ENCODE peak calls at places on chromosomes 4 and X, in four cellular contexts. One of them, this sample, is unnamed.

GRCh38 chrX:30865020-30865419 is 24.0 kb downstream of the TAB3 start:
- DNase-seq in GM12878: no peak
- DNase-seq in K562: peak; percentile 30
- DNase-seq in WTC11: peak; percentile 27
- DNase-seq in this sample: peak; percentile 21

GRCh38 chrX:29243942-29244341 is 656.7 kb downstream of the IL1RAPL1 start:
- DNase-seq in K562: no peak
- DNase-seq in WTC11: no peak
- DNase-seq in GM12878: no peak
- DNase-seq in this sample: no peak

GRCh38 chr4:4195354-4195753 is 31.4 kb downstream of the OTOP1 start:
- DNase-seq in WTC11: no peak
- DNase-seq in GM12878: no peak
- DNase-seq in K562: no peak
- DNase-seq in this sample: no peak

GRCh38 chr4:173448557-173448918 is 49.6 kb upstream of the SCRG1 start:
- DNase-seq in WTC11: no peak
- DNase-seq in GM12878: no peak
- DNase-seq in K562: no peak
- DNase-seq in this sample: no peak

GRCh38 chr4:10160280-10160856 is 43.8 kb upstream of the WDR1 start:
- DNase-seq in GM12878: no peak
- DNase-seq in WTC11: no peak
- DNase-seq in K562: peak; percentile 39
- DNase-seq in this sample: peak; percentile 18

GRCh38 chrX:13177921-13178320 is 133.5 kb upstream of the FAM9C start:
- DNase-seq in K562: no peak
- DNase-seq in GM12878: no peak
- DNase-seq in WTC11: no peak
- DNase-seq in this sample: no peak

GRCh38 chr4:178296669-178297068 is 854.4 kb upstream of the AGA start:
- DNase-seq in WTC11: peak; percentile 14
- DNase-seq in K562: no peak
- DNase-seq in GM12878: no peak
- DNase-seq in this sample: no peak

GRCh38 chr4:154491341-154491679 is 289 bp downstream of the DCHS2 start:
- DNase-seq in WTC11: peak; percentile 19
- DNase-seq in GM12878: no peak
- DNase-seq in K562: no peak
- DNase-seq in this sample: no peak

GRCh38 chrX:25076941-25077500 is 61.3 kb upstream of the ARX start:
- DNase-seq in WTC11: no peak
- DNase-seq in GM12878: no peak
- DNase-seq in K562: no peak
- DNase-seq in this sample: no peak

GRCh38 chrX:136967965-136968364 is 65.8 kb downstream of the GPR101 start:
- DNase-seq in GM12878: no peak
- DNase-seq in WTC11: no peak
- DNase-seq in K562: no peak
- DNase-seq in this sample: no peak

GRCh38 chrX:1564750-1565683 is 26.4 kb upstream of the AKAP17A start:
- DNase-seq in K562: no peak
- DNase-seq in WTC11: no peak
- DNase-seq in GM12878: no peak
- DNase-seq in this sample: no peak

GRCh38 chr4:153438916-153439756 is 27.0 kb upstream of the TMEM131L start:
- DNase-seq in K562: no peak
- DNase-seq in GM12878: peak; percentile 79
- DNase-seq in WTC11: no peak
- DNase-seq in this sample: no peak

GRCh38 chr4:119029847-119030535 is 105.6 kb upstream of the MYOZ2 start:
- DNase-seq in GM12878: no peak
- DNase-seq in K562: no peak
- DNase-seq in WTC11: no peak
- DNase-seq in this sample: no peak

GRCh38 chr4:165027762-165028402 is 3.9 kb upstream of the TRIM60 start:
- DNase-seq in WTC11: no peak
- DNase-seq in GM12878: no peak
- DNase-seq in K562: no peak
- DNase-seq in this sample: no peak

GRCh38 chrX:17564689-17565409 is 172.4 kb upstream of the SCML1 start:
- DNase-seq in K562: no peak
- DNase-seq in WTC11: no peak
- DNase-seq in GM12878: no peak
- DNase-seq in this sample: no peak

GRCh38 chrX:94492541-94492940 is 818.5 kb downstream of the FAM133A start:
- DNase-seq in GM12878: no peak
- DNase-seq in WTC11: peak; percentile 42
- DNase-seq in K562: no peak
- DNase-seq in this sample: no peak

GRCh38 chrX:826026-826425 is 195.4 kb downstream of the SHOX start:
- DNase-seq in K562: no peak
- DNase-seq in GM12878: no peak
- DNase-seq in WTC11: no peak
- DNase-seq in this sample: no peak

GRCh38 chr4:27490315-27490714 is 629.7 kb downstream of the STIM2 start:
- DNase-seq in WTC11: no peak
- DNase-seq in K562: no peak
- DNase-seq in GM12878: no peak
- DNase-seq in this sample: no peak

GRCh38 chr4:74387790-74388189 is 22.8 kb downstream of the EREG start:
- DNase-seq in GM12878: no peak
- DNase-seq in WTC11: no peak
- DNase-seq in K562: no peak
- DNase-seq in this sample: no peak

GRCh38 chrX:131025336-131025735 is 32.8 kb upstream of the ARHGAP36 start:
- DNase-seq in GM12878: no peak
- DNase-seq in K562: no peak
- DNase-seq in WTC11: no peak
- DNase-seq in this sample: peak; percentile 33

GRCh38 chr4:183905593-183906485 is 732 bp downstream of the STOX2 start:
- DNase-seq in WTC11: peak; percentile 93
- DNase-seq in K562: no peak
- DNase-seq in GM12878: no peak
- DNase-seq in this sample: no peak

GRCh38 chr4:126386512-126386911 is 1071.8 kb downstream of the FAT4 start:
- DNase-seq in K562: no peak
- DNase-seq in WTC11: no peak
- DNase-seq in GM12878: no peak
- DNase-seq in this sample: no peak

GRCh38 chr4:131093303-131093702 is 1997.4 kb downstream of the C4orf33 start:
- DNase-seq in GM12878: no peak
- DNase-seq in WTC11: no peak
- DNase-seq in K562: no peak
- DNase-seq in this sample: no peak
- TF ChIP-seq TCF7 in GM12878: no peak
- TF ChIP-seq TCF7 in WTC11: no peak
- TF ChIP-seq TCF7 in K562: no peak
- TF ChIP-seq TCF7 in this sample: no peak

GRCh38 chr4:99832313-99832712 is 15.7 kb downstream of the DAPP1 start:
- DNase-seq in WTC11: no peak
- DNase-seq in K562: no peak
- DNase-seq in GM12878: no peak
- DNase-seq in this sample: no peak
- TF ChIP-seq TCF7 in WTC11: no peak
- TF ChIP-seq TCF7 in K562: no peak
- TF ChIP-seq TCF7 in GM12878: no peak
- TF ChIP-seq TCF7 in this sample: no peak

GRCh38 chr4:632926-633325 is 7.6 kb downstream of the PDE6B start:
- DNase-seq in GM12878: no peak
- DNase-seq in K562: no peak
- DNase-seq in WTC11: peak; percentile 1
- DNase-seq in this sample: no peak
- TF ChIP-seq TCF7 in GM12878: no peak
- TF ChIP-seq TCF7 in K562: no peak
- TF ChIP-seq TCF7 in WTC11: no peak
- TF ChIP-seq TCF7 in this sample: no peak

GRCh38 chrX:53227224-53227765 is 2.3 kb upstream of the KDM5C start:
- DNase-seq in K562: no peak
- DNase-seq in WTC11: no peak
- DNase-seq in GM12878: no peak
- DNase-seq in this sample: no peak
- TF ChIP-seq TCF7 in K562: no peak
- TF ChIP-seq TCF7 in WTC11: no peak
- TF ChIP-seq TCF7 in GM12878: no peak
- TF ChIP-seq TCF7 in this sample: no peak

DNA sequence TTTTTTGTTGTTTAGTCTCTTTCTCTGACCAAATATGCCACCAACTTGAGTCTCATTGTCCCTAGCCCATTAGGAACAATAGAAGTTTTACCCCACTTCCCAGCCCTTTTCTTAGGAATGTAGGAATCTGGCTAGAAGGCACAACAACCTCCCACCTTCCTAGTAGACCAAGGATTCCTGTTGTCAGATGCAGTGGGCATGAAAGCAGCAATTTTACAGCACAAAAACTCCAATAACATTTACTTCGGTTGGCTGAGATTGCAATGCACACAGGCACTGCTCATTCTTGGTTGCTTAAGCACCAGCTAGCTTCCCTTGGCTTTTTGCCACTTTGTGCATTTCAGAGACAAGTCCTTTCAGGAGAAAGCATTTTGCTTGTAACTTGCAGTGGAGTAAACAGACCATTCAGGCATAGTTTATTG is 312.8 kb downstream of the TENM3 start:
- DNase-seq in WTC11: no peak
- DNase-seq in K562: no peak
- DNase-seq in GM12878: no peak
- DNase-seq in this sample: no peak
- TF ChIP-seq TCF7 in WTC11: no peak
- TF ChIP-seq TCF7 in K562: no peak
- TF ChIP-seq TCF7 in GM12878: no peak
- TF ChIP-seq TCF7 in this sample: no peak

DNA sequence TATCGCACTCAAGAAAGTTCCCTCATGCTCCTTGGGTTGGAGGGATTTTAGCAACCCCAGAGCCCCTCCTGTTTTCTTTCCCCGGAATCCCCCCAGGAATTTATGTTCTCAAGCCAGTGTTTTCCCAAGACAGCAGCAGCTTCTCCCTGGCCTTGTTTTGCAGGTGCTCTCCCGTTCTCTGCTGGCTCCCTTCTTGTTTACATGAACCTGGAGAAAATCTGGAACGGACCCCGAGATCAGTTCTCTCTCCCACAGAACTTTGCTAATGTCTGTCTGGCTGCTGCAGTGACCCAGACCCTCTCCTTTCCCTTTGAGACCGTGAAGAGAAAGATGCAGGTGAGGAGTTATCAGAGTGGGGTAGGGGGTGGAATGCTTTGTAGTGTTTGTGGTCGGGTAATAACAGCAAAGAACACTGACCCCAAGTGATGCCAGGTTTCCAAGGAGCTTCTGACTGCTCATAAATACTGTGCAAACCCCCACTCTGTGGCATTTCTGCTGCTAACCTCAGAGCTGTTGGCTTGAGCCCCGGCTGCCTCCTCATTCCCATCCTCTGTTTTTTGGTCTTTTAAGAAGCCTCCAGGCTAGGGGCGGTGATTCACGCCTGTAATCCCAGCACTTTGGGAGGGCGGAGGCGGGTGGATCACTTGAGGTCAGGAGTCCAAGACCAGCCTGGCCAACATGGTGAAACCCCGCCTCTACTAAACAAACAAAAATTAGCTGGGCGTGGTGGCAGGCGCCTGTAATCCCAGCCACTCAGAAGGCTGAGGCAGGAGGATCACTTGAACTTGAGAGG is 11.1 kb downstream of the SLC25A43 start:
- DNase-seq in K562: no peak
- DNase-seq in WTC11: no peak
- DNase-seq in GM12878: no peak
- DNase-seq in this sample: peak; percentile 57
- TF ChIP-seq TCF7 in K562: no peak
- TF ChIP-seq TCF7 in WTC11: no peak
- TF ChIP-seq TCF7 in GM12878: no peak
- TF ChIP-seq TCF7 in this sample: no peak

DNA sequence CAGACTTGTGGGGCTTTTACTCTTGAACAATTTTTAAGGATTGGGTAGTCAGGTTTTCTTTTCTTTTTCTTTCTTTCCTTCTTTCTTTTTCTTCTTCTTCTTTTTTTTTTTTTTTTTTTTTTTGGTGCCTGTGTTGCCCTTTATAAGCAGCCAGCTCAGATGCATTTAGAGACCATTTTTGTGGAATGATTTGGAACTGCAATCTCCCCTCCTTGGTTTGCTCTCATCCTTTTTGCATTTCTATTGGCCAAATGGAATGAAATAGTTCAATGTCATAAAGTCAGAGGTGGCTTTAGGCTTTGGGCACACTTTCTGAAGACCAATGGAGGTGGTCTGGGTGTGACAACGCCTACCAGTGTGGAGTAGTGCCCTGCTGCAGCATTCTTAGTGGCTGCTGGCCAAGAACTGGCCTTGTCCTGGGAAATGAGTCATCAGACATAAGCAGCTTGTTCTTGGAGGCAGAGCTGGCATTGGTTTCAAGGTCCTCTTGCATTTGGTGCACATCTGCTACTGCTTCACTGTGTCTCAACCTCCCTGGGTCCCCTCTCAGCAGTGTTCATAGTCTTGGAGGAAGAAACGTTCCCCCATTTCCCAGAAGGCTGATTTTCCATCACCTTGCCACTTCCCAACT is 84.5 kb downstream of the CT47B1 start:
- DNase-seq in K562: no peak
- DNase-seq in WTC11: no peak
- DNase-seq in GM12878: no peak
- DNase-seq in this sample: no peak
- TF ChIP-seq TCF7 in K562: no peak
- TF ChIP-seq TCF7 in WTC11: no peak
- TF ChIP-seq TCF7 in GM12878: no peak
- TF ChIP-seq TCF7 in this sample: no peak